ENCODE peak calls at places on chromosomes 6 and 20, in eight cellular contexts. V is NCI-H1694; X is coronary artery; G is GM04503; W is NCI-H460; U is HTR-8/SVneo; S is activated CD4-positive, alpha-beta T cell treated with anti-CD3 and anti-CD28 coated beads for 36 hours; K is H54. C is an unnamed sample.

GRCh38 chr6:21593412-21593926 is at the start of gene SOX4:
- DNase-seq in X (peak; percentile 90), K (peak; percentile 93), G (peak; percentile 73), V (peak; percentile 95), S (peak; percentile 82), U (peak; percentile 93), W (peak; percentile 95), C (no peak)

GRCh38 chr6:106927531-106928398 is 46.8 kb downstream of the CD24 start:
- DNase-seq in G (no peak), K (no peak), U (peak; percentile 39), W (peak; percentile 46), S (peak; percentile 58), X (no peak), V (no peak), C (peak; percentile 11)

GRCh38 chr20:49742948-49743347 is 29.3 kb upstream of the B4GALT5 start:
- DNase-seq in X (no peak), U (no peak), V (no peak), W (no peak), S (no peak), G (no peak), K (no peak), C (peak; percentile 9)

GRCh38 chr20:57749131-57749690 is 39.4 kb upstream of the PMEPA1 start:
- DNase-seq in G (no peak), W (no peak), U (no peak), V (no peak), S (no peak), X (no peak), K (no peak), C (no peak)

GRCh38 chr6:150290429-150290828 is 78.4 kb upstream of the IYD start:
- DNase-seq in G (no peak), V (no peak), X (no peak), W (no peak), U (no peak), K (peak; percentile 39), S (no peak), C (no peak)

GRCh38 chr6:113662049-113662655 is 195.0 kb upstream of the MARCKS start:
- DNase-seq in S (no peak), X (no peak), G (no peak), K (no peak), W (no peak), U (no peak), V (no peak), C (no peak)

GRCh38 chr6:47076422-47077344 is 34.6 kb upstream of the ADGRF1 start:
- DNase-seq in X (no peak), G (no peak), K (no peak), V (no peak), S (no peak), U (no peak), W (no peak), C (no peak)

GRCh38 chr6:46453756-46454316 is 37.4 kb downstream of the RCAN2 start:
- DNase-seq in G (no peak), X (no peak), U (no peak), K (no peak), S (no peak), W (no peak), V (no peak), C (no peak)

GRCh38 chr20:62990306-62990825 is 16.4 kb downstream of the BHLHE23 start:
- DNase-seq in K (no peak), X (no peak), S (no peak), U (no peak), G (no peak), W (no peak), V (no peak), C (no peak)

GRCh38 chr6:32845381-32845884 is 1.6 kb upstream of the PSMB8 start:
- DNase-seq in S (peak; percentile 73), V (no peak), K (no peak), W (no peak), G (no peak), U (no peak), X (no peak), C (no peak)

GRCh38 chr6:1418471-1419191 is 29.3 kb downstream of the FOXF2 start:
- DNase-seq in W (no peak), V (no peak), S (no peak), G (no peak), K (no peak), U (no peak), X (no peak), C (no peak)

GRCh38 chr6:9398794-9399373 is 963.5 kb upstream of the SLC35B3 start:
- DNase-seq in X (no peak), S (peak; percentile 7), U (no peak), W (no peak), K (no peak), V (no peak), G (no peak), C (no peak)

GRCh38 chr6:33683051-33683571 is 28.4 kb downstream of the UQCC2 start:
- DNase-seq in V (no peak), K (no peak), U (no peak), S (peak; percentile 75), G (no peak), W (no peak), X (no peak), C (no peak)

GRCh38 chr20:49831022-49831769 is 18.6 kb downstream of the SLC9A8 start:
- DNase-seq in U (no peak), X (no peak), G (no peak), K (no peak), S (no peak), V (no peak), W (no peak), C (no peak)

C was measured in keratinocyte.